ENCODE peak calls at places on chromosomes 11 and 22, in six cellular contexts. N is heart right ventricle, O is sigmoid colon, M is colonic mucosa, W is AG09309, H is RWPE1. J is an unnamed sample.

GRCh38 chr11:68550485-68550817 is 89.9 kb downstream of the PPP6R3 start:
- DNase-seq in N (no peak), O (no peak), M (no peak), W (no peak), H (no peak), J (no peak)

GRCh38 chr11:113546757-113547507 is 71.7 kb upstream of the DRD2 start:
- DNase-seq in N (no peak), O (no peak), M (no peak), W (no peak), H (peak; percentile 31), J (no peak)

GRCh38 chr11:114179234-114179941 is 116.8 kb upstream of the NNMT start:
- DNase-seq in N (peak; percentile 69), O (peak; percentile 98), M (peak; percentile 79), W (no peak), H (no peak), J (no peak)

GRCh38 chr11:944711-945470 is 19.2 kb downstream of the AP2A2 start:
- DNase-seq in N (no peak), O (no peak), M (no peak), W (no peak), H (no peak), J (no peak)

GRCh38 chr11:47889714-47890441 is 41.7 kb upstream of the NUP160 start:
- DNase-seq in N (no peak), O (no peak), M (no peak), W (no peak), H (no peak), J (no peak)

GRCh38 chr11:91796999-91797398 is 427.6 kb upstream of the FAT3 start:
- DNase-seq in N (no peak), O (no peak), M (no peak), W (no peak), H (no peak), J (no peak)

GRCh38 chr11:94067010-94067409 is 45.9 kb downstream of the HEPHL1 start:
- DNase-seq in N (no peak), O (no peak), M (no peak), W (no peak), H (no peak), J (no peak)

GRCh38 chr22:39832627-39833074 is 60.9 kb downstream of the ENTHD1 start:
- DNase-seq in N (no peak), O (no peak), M (no peak), W (no peak), H (no peak), J (no peak)

GRCh38 chr22:49017769-49018330 is 809.8 kb downstream of the BRD1 start:
- DNase-seq in N (no peak), O (peak; percentile 29), M (no peak), W (no peak), H (no peak), J (no peak)

GRCh38 chr11:48127521-48128183 is 89.0 kb upstream of the OR4B1 start:
- DNase-seq in N (no peak), O (no peak), M (no peak), W (no peak), H (no peak), J (no peak)

GRCh38 chr11:94128171-94128745 is 383 bp upstream of the PANX1 start:
- DNase-seq in N (peak; percentile 28), O (peak; percentile 74), M (no peak), W (no peak), H (no peak), J (no peak)

DNA sequence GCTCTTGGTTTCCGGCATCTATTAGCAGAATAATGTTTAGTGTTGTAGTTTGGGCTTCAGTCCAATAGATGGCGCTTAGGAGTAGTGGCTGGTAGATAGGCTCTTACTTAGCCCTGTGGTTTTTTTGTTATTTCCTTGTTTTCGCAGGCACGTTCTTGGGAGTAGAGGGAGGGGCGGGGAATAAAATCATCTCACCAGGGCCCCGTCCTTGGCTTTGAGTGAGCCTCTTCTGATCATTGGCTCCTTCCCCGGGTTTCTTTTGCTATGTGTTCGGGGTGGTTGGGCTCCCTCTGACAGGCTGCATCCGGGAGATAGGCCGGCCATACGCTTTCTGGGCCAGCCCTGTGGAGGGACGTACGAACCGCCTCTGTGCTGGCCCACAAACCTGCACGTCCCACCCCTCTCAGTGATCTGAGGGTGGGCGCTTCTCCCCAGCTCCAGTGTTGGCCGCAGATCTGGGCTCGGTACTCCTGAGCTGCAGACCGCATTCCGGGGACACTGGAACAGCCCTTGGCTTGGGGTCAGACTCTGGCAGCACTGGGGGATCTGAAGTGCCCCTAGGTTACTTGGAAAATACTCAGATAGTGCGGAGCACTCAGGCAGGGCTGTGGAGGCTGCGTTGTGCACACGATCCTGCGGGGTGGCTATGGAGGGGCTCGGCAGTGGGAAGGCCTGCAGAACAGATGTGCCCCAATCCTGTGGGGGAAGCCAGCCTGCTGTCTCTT is 217.0 kb downstream of the DYNC2H1 start:
- DNase-seq in N (no peak), O (no peak), M (peak; percentile 32), W (peak; percentile 46), H (peak; percentile 42), J (no peak)
- TF ChIP-seq CTCF in N (peak; percentile 49), O (no peak), M (peak; percentile 43), W (peak; percentile 85), H (peak; percentile 69), J (peak; percentile 89)

DNA sequence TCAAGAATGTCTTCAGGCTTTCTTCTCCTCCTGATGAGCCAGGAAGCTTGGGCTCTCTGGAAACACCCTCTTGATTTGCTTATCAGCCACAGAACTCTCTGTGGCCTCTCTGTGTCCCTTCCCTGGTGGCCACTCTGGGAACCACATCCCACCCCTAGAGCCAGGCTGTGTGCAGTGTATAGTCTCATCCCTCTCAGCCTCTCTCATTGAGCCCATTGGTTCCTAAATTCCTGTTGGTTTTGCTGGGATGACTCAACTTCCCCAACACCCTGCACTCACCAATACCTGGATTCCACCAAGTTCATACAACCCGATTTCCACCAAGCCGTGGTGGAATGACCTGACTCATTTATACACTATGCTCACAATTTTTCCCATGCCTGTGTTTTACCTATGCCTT is 5.2 kb downstream of the IRAG1 start:
- DNase-seq in N (no peak), O (no peak), M (no peak), W (no peak), H (peak; percentile 37), J (no peak)
- TF ChIP-seq CTCF in N (peak; percentile 9), O (no peak), M (peak; percentile 13), W (peak; percentile 16), H (no peak), J (no peak)

DNA sequence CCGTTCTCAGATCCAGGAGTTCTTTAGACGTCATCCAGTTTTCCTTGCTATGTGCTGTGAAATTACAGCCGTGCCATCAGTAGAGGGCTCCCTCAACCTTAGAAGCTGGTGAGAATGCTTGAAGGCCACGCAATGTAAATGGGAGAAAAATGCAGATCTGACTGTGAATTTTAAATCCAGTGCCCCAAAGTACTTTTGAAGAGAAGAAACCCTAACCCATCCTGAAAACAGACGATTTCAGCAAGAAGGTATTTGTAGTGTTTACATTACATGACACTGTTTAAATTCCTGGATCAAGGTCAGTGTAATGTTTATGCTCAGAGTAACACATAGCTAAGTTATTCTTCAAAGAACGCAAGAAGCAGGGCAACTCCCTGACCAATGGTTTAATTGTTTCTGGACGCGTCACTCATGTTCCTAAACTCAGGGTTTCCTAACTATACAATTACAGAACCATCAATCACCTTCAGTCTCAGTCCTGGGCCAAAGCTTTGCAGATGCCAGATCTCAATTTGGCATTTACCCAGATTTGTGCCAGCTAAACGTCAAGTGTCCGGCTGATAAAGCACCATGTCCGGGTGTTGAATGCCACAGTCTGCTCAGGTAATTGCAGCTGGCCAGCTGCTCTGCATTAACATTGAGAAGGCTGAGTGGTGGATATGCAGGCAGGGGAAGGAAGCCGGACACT is 38.2 kb downstream of the ADAMTS8 start:
- DNase-seq in N (no peak), O (no peak), M (no peak), W (no peak), H (peak; percentile 54), J (no peak)
- TF ChIP-seq CTCF in N (no peak), O (peak; percentile 37), M (no peak), W (peak; percentile 71), H (no peak), J (peak; percentile 73)

DNA sequence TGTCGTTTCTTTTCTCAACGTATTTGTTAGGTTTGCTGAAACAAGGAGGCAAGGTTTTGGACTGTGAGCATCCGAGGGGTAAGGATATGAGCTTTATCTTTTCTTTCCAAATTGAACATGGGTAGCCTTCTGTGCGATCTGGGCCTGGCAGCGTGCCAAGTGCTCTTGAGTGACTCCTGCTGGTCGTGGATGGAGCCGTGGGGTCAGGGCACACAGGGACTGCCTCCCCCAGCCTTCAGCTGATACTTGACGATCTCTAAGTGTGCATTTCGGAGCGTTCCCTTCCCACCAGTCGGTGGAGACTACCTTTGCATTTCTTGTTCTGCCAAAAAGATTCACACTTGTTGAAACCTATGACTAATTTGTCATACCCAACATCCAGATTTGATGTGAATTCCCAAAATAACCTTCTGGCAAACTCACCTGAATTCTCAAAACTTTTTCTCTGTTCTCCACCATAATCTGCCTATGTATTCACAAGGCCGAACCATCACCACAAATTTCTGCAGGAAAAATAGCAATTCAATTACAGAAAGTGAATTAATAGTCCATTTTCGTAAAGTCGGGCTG is 40.2 kb upstream of the CLMP start:
- DNase-seq in N (peak; percentile 53), O (peak; percentile 86), M (peak; percentile 45), W (no peak), H (peak; percentile 31), J (no peak)
- TF ChIP-seq CTCF in N (peak; percentile 48), O (peak; percentile 57), M (peak; percentile 27), W (peak; percentile 58), H (peak; percentile 30), J (peak; percentile 44)

GRCh38 chr11:81444306-81444705 is 1289.4 kb downstream of the FAM181B start:
- DNase-seq in N (no peak), O (no peak), M (no peak), W (no peak), H (no peak), J (no peak)
- TF ChIP-seq CTCF in N (no peak), O (no peak), M (no peak), W (no peak), H (no peak), J (peak; percentile 15)

GRCh38 chr22:45045219-45045618 is 35.4 kb upstream of the PHF21B start:
- DNase-seq in N (no peak), O (no peak), M (no peak), W (no peak), H (no peak), J (no peak)
- TF ChIP-seq CTCF in N (no peak), O (no peak), M (no peak), W (no peak), H (no peak), J (no peak)

GRCh38 chr22:37571258-37571991 is 8.5 kb downstream of the LGALS2 start:
- DNase-seq in N (no peak), O (no peak), M (no peak), W (no peak), H (no peak), J (no peak)
- TF ChIP-seq CTCF in N (no peak), O (no peak), M (no peak), W (peak; percentile 13), H (peak; percentile 20), J (peak; percentile 32)

DNA sequence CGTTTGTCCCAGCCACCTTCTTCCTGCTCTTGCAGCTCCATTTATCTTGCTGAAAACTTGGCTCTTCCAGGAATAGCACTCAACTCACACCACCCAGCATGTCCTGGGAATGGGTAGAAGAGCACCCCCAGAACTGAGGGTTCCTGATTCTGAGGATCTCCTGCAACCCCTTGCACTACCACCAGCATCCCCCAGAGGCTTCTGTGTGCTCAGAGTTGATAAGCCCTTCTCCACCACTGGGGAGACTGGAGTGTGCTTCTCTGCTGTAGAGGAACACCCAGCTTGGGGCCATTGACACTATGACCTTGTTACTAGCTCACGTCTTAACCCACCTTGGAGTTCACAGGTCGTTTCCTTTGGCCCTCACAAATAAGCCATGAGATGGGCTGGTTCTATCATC is 121.0 kb downstream of the GRIK4 start:
- DNase-seq in N (no peak), O (no peak), M (no peak), W (no peak), H (no peak), J (no peak)
- TF ChIP-seq CTCF in N (no peak), O (no peak), M (no peak), W (no peak), H (no peak), J (no peak)